ENCODE peak calls at places on chromosome 7, in four cellular contexts. J is body of pancreas, A is HepG2, G is tibial nerve. M is an unnamed sample.
A peak's percentile ranks its signal among the peaks of the same experiment; 100 is the strongest.

GRCh38 chr7:82699773-82700186 is 256.2 kb upstream of the CACNA2D1 start:
- DNase-seq in A (no peak), G (no peak), J (no peak), M (no peak)

GRCh38 chr7:80611353-80611752 is 27.1 kb upstream of the CD36 start:
- DNase-seq in A (no peak), J (no peak), G (no peak), M (no peak)

GRCh38 chr7:116582164-116582732 is 57.4 kb downstream of the CAV1 start:
- DNase-seq in G (no peak), A (no peak), J (no peak), M (no peak)

GRCh38 chr7:103388469-103389140 is 41.2 kb downstream of the PSMC2 start:
- DNase-seq in A (peak; percentile 93), G (no peak), J (no peak), M (no peak)

GRCh38 chr7:143299840-143300239 is 11.7 kb downstream of the CASP2 start:
- DNase-seq in G (peak; percentile 31), J (peak; percentile 54), A (peak; percentile 36), M (peak; percentile 66)

GRCh38 chr7:54788664-54789063 is 29.7 kb upstream of the SEC61G start:
- DNase-seq in A (peak; percentile 53), G (peak; percentile 35), J (peak; percentile 22), M (peak; percentile 32)

GRCh38 chr7:7505936-7506335 is 29.7 kb downstream of the COL28A1 start:
- DNase-seq in G (no peak), J (no peak), A (no peak), M (no peak)

GRCh38 chr7:37311282-37311868 is 137.3 kb downstream of the ELMO1 start:
- DNase-seq in G (no peak), A (no peak), J (no peak), M (no peak)

GRCh38 chr7:149621776-149622175 is 124.2 kb upstream of the ZNF746 start:
- DNase-seq in G (no peak), J (no peak), A (no peak), M (no peak)

GRCh38 chr7:90621130-90621891 is 25.2 kb downstream of the CDK14 start:
- DNase-seq in A (no peak), J (no peak), G (no peak), M (no peak)

GRCh38 chr7:70570029-70570428 is 561.9 kb upstream of the GALNT17 start:
- DNase-seq in G (no peak), J (no peak), A (no peak), M (no peak)

GRCh38 chr7:108193593-108194498 is 63.7 kb upstream of the LAMB4 start:
- DNase-seq in G (no peak), J (no peak), A (no peak), M (no peak)

GRCh38 chr7:5282464-5283316 is at the start of gene SLC29A4:
- DNase-seq in A (no peak), G (no peak), J (peak; percentile 49), M (no peak)

GRCh38 chr7:116763647-116764046 is 91.7 kb downstream of the MET start:
- DNase-seq in G (no peak), J (no peak), A (no peak), M (no peak)

GRCh38 chr7:29193316-29194205 is 1.0 kb upstream of the CHN2 start:
- DNase-seq in A (no peak), J (peak; percentile 46), G (no peak), M (no peak)

GRCh38 chr7:21128418-21128817 is 299.5 kb upstream of the SP4 start:
- DNase-seq in G (no peak), A (no peak), J (no peak), M (no peak)

GRCh38 chr7:100598425-100598824 is 3.7 kb upstream of the PCOLCE start:
- DNase-seq in J (no peak), A (no peak), G (no peak), M (no peak)

GRCh38 chr7:147432068-147432467 is 1158.5 kb upstream of the C7orf33 start:
- DNase-seq in J (no peak), G (no peak), A (no peak), M (peak; percentile 15)

GRCh38 chr7:149278396-149278795 is 16.4 kb downstream of the ZNF783 start:
- DNase-seq in J (no peak), G (no peak), A (no peak), M (no peak)

GRCh38 chr7:70132802-70133201 is 534.5 kb downstream of the AUTS2 start:
- DNase-seq in J (no peak), A (no peak), G (no peak), M (no peak)

GRCh38 chr7:366171-366916 is 76.4 kb downstream of the FOXL3 start:
- DNase-seq in A (no peak), J (no peak), G (no peak), M (no peak)

DNA sequence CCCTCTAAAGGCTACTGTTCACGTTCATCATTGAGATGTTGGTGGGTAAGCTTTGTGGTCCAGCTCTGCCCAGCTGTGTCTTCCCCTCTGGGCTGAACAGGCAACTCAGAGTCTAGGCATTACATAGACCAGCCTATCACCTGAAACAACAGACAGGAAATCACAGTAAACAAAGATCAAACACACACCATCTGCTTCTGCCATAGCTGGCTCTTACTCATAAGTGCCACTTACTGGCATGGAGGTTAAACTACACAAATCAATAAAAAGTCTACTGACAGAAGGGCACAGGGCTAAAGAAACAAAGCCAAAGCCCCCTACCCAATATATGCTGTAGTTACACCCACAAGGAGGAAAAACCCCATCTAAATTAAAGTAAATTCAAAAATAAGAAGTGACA is 35.0 kb downstream of the SEPTIN14 start:
- DNase-seq in A (peak; percentile 2), G (no peak), J (no peak), M (no peak)
- TF ChIP-seq CTCF in A (no peak), G (no peak), J (no peak), M (no peak)

GRCh38 chr7:140673770-140674155 is 1.0 kb downstream of the ADCK2 start:
- DNase-seq in J (peak; percentile 30), A (no peak), G (no peak), M (no peak)

GRCh38 chr7:140673063-140673769 is 471 bp downstream of the ADCK2 start:
- DNase-seq in A (no peak), G (no peak), J (peak; percentile 63), M (peak; percentile 44)

GRCh38 chr7:140672382-140673062 is at the start of gene ADCK2:
- DNase-seq in J (peak; percentile 61), G (no peak), A (no peak), M (peak; percentile 41)

GRCh38 chr7:140670343-140670935 is 2.3 kb upstream of the ADCK2 start:
- DNase-seq in G (no peak), J (no peak), A (no peak), M (no peak)

GRCh38 chr7:140671966-140672365 is 779 bp upstream of the ADCK2 start:
- DNase-seq in A (no peak), G (no peak), J (no peak), M (no peak)
- TF ChIP-seq CTCF in A (no peak), G (no peak), J (no peak), M (no peak)

GRCh38 chr7:129054438-129055293 is at the start of gene TNPO3:
- DNase-seq in A (peak; percentile 88), J (peak; percentile 94), G (peak; percentile 93), M (peak; percentile 87)
- TF ChIP-seq CTCF in A (no peak), J (no peak), G (no peak), M (no peak)

GRCh38 chr7:132537451-132537850 is 38.8 kb downstream of the PLXNA4 start:
- DNase-seq in A (no peak), J (no peak), G (peak; percentile 10), M (no peak)
- TF ChIP-seq CTCF in A (no peak), J (no peak), G (no peak), M (no peak)

DNA sequence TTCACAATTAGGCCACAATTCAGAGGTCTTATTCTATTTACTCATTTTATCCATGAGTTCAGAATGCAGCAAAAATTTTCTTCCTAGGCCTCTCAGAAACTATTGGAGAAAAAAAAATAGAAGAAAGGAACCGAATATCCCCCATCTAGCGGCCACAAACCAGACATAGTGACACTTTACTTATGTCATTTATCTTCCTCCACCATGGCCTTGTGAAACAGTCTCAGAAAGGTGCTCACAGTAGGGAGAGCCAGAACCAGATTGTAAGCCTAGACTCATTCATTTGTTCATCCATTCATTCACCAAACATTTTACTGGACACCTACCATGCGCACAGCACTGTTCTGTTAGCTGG is 16.0 kb downstream of the CREB3L2 start:
- DNase-seq in G (no peak), A (no peak), J (no peak), M (no peak)
- TF ChIP-seq CTCF in G (no peak), A (no peak), J (no peak), M (no peak)

GRCh38 chr7:19448091-19448490 is 260.7 kb downstream of the POLR1F start:
- DNase-seq in J (no peak), G (no peak), A (no peak), M (no peak)

DNA sequence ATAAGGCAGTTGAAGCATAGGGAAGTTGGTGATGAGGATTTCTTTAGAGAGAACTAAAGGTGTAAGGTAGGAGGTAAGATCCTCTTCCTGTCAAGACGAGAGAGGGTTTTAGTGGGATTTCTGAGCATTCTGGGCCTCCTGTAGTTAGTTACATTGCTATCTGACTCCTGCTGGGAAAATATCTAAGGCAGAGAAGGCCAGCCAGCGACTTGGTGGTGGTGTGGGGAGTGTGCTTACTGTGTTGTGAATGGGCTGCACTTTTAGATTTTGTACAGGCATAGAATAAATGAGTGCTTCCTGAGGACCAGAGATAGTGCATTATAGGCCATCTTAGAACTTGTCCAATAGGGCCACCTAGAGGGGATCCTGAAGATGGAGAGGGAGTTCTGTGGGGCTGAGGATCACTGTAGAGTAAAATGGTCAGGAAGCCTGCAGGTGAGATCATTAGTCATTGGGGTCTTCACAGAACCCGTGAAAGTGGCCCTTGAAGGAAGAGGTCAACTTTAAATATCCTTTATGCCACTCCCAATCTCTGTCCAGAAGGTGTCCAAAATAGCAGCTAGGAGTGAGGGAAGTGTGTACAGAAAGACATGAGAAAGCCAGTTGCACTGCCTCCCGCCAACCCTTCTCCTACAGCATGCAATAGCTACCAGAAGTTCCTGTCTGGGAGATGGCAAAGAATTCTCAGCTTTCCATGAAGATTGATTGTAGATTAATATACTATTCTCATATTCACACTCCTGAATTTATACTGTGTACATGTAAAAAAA is 266.6 kb downstream of the POLR1F start:
- DNase-seq in A (no peak), G (no peak), J (no peak), M (peak; percentile 26)
- TF ChIP-seq CTCF in A (no peak), G (no peak), J (no peak), M (no peak)

GRCh38 chr7:141071855-141072547 is 1.9 kb upstream of the TMEM178B start:
- DNase-seq in J (no peak), G (no peak), A (no peak), M (no peak)

GRCh38 chr7:141073641-141074161 is at the start of gene TMEM178B:
- DNase-seq in G (no peak), J (peak; percentile 19), A (no peak), M (peak; percentile 26)

GRCh38 chr7:141073173-141073640 is 657 bp upstream of the TMEM178B start:
- DNase-seq in G (no peak), J (peak; percentile 22), A (peak; percentile 3), M (peak; percentile 78)

GRCh38 chr7:141072548-141073172 is 1.2 kb upstream of the TMEM178B start:
- DNase-seq in G (peak; percentile 34), J (peak; percentile 42), A (no peak), M (peak; percentile 35)

DNA sequence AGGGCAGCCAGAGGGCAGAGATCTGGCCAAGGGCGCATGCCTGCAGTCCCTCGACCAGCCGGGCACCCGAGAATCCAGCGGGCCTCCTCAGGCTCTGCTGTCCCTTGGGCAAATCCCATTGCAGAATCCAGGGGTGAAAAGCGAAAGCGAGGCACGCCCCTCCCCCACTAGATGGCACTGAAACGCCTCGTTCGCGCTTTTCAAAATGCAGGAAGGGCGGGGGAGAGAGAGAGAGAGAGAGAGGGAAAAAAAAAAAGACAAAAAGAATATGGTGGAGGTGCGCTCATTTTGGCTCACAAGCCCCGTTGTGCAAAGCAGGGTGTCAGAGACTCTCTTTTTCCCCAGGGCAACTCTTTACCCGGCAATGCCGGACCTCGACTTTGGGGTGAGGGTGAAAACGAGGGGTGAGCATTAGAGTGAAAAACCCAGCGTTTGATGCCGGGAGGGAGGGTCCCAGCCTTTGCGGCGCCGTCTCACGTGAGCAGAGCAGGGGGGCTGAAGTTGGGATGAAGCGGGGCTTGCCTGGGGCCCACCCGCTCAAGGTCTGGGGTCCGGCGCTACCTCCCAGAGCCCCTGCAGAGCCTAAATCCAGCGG is 2.5 kb upstream of the TMEM178B start:
- DNase-seq in A (peak; percentile 7), J (peak; percentile 47), G (no peak), M (peak; percentile 43)
- TF ChIP-seq CTCF in A (peak; percentile 63), J (peak; percentile 26), G (no peak), M (no peak)